ENCODE peak calls at places on chromosome 4, in four cellular contexts. N is HepG2, A is K562, B is GM12878. F is an unnamed sample.
A peak's percentile ranks its signal among the peaks of the same experiment; 100 is the strongest.

GRCh38 chr4:108116423-108117168 is 52.1 kb downstream of the LEF1 start:
- DNase-seq in N (no peak), A (no peak), B (no peak), F (no peak)

GRCh38 chr4:46073778-46074177 is 50.1 kb downstream of the GABRG1 start:
- DNase-seq in N (no peak), A (no peak), B (no peak), F (no peak)

GRCh38 chr4:150591904-150592303 is 10.0 kb downstream of the MAB21L2 start:
- DNase-seq in N (no peak), A (no peak), B (no peak), F (no peak)

GRCh38 chr4:153555730-153556440 is 89.7 kb downstream of the TMEM131L start:
- DNase-seq in N (peak; percentile 48), A (no peak), B (no peak), F (no peak)

GRCh38 chr4:169209388-169209883 is 61.3 kb downstream of the SH3RF1 start:
- DNase-seq in N (no peak), A (no peak), B (no peak), F (no peak)

GRCh38 chr4:143341186-143341755 is 4.6 kb downstream of the GAB1 start:
- DNase-seq in N (no peak), A (no peak), B (no peak), F (no peak)

GRCh38 chr4:6991771-6992557 is 51.2 kb upstream of the TADA2B start:
- DNase-seq in N (no peak), A (no peak), B (no peak), F (no peak)

GRCh38 chr4:24792552-24792951 is 2.8 kb upstream of the SOD3 start:
- DNase-seq in N (peak; percentile 57), A (no peak), B (no peak), F (no peak)

GRCh38 chr4:73608677-73609594 is 11.3 kb downstream of the RASSF6 start:
- DNase-seq in N (peak; percentile 81), A (no peak), B (no peak), F (no peak)
- TF ChIP-seq ZNF274 in N (no peak), A (no peak), B (no peak), F (no peak)

DNA sequence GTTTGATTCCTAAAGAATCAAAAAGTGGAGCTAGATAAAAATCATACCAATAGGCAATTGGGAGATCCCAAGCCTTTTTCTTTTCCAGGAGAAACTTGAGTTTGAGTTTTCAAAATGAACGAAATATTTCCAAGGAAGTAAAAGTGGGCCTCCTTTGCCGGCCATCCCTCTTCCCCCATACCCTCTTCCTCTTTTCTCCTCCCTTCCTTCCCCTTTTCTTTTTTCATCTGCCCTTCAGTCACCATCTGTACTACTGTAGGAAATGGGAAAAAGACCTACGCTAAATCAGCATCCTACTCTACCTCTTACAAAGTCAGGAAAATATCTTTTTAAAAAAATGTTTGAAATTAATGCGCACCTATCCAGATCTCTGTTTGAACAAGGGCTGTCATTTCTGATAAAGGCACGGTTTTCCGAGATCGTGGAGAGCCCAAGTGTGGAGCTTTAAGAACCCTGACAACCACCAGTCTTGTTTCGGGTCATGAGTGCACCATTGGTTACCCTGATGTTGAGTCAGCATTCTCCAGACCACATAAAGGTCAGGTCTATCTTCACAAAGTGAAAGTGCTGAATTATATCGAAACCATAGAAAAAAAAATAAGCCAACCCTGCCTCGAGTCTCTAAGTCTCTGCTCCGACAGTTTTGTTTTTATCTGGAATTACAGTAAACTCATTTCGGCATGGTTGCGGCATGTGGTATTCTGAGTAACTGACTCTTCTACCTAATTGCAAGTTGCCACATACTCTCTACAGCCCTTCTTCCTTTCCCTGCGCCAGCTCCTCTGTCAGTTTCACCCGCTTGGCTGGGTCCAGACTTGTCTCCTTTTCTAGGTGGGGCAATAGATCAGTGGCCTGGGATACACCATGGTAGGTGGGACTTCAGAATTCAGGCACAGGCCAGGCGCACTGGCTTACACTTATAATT is 140.2 kb upstream of the KLF3 start:
- DNase-seq in N (no peak), A (peak; percentile 55), B (peak; percentile 82), F (no peak)
- TF ChIP-seq ZBTB33 in N (no peak), A (peak; percentile 11), B (no peak), F (no peak)

DNA sequence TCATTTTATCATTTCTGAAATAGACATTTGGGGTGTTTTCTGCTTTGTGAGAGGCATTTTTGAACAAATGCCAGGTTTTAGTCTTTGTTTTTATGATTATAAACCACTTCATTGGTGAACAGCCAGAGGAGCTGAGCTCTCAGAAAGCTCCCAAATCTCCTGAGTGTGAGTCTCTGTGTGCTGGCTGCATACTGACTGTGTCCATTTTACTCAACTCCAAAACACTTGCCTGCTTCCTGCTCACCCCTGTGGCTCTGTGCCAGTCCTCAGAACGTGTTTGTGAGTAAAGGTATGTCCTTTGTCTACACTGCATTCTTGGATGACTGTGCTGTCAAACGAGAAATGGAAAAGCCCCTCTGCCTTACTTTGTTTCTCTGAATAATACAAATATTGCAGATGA is 5.4 kb upstream of the LRAT start:
- DNase-seq in N (no peak), A (no peak), B (no peak), F (no peak)
- TF ChIP-seq CEBPB in N (no peak), A (no peak), B (no peak), F (no peak)

GRCh38 chr4:100988876-100989275 is 358.4 kb downstream of the PPP3CA start:
- DNase-seq in N (no peak), A (no peak), B (no peak), F (no peak)
- TF ChIP-seq ZNF274 in N (no peak), A (no peak), B (no peak), F (no peak)

GRCh38 chr4:139745111-139745639 is 79.6 kb downstream of the MGST2 start:
- DNase-seq in N (no peak), A (no peak), B (no peak), F (no peak)

GRCh38 chr4:139749313-139749712 is 83.7 kb downstream of the MGST2 start:
- DNase-seq in N (no peak), A (no peak), B (no peak), F (no peak)

GRCh38 chr4:139743027-139743426 is 77.4 kb downstream of the MGST2 start:
- DNase-seq in N (no peak), A (no peak), B (no peak), F (no peak)

GRCh38 chr4:139744232-139744631 is 78.6 kb downstream of the MGST2 start:
- DNase-seq in N (no peak), A (no peak), B (no peak), F (no peak)

DNA sequence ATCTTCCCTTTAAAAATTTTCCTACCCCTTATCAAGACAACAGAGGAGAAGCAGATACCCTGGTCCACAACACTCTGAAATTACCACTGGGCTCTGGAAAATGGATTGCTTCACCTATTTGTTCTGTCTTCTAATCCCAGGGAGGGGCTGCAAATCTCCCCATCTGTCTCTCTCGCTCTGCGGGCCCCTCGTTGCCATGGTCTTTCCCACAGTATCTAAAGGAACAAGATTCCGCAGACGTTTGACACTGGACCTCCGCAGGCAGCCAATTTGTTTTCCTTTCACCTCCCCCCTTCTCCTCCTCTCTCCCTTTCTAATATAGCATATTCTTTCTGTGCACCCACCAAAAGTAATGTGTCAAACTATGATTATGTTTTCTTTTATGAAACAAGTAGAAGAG is 80.8 kb downstream of the MGST2 start:
- DNase-seq in N (no peak), A (no peak), B (no peak), F (no peak)
- TF ChIP-seq ZBTB33 in N (no peak), A (no peak), B (no peak), F (no peak)